ENCODE peak calls at places on chromosomes 5 and 9, in four cellular contexts. K is astrocyte, Z is upper lobe of right lung, A is heart left ventricle. P is an unnamed sample.

GRCh38 chr5:61610262-61611024 is 278.4 kb downstream of the ZSWIM6 start:
- DNase-seq in K (no peak), A (no peak), Z (no peak), P (no peak)

GRCh38 chr5:150619359-150620230 is 20.9 kb upstream of the SYNPO start:
- DNase-seq in A (peak), K (peak), Z (no peak), P (peak)

GRCh38 chr5:167916261-167916660 is 375.2 kb upstream of the WWC1 start:
- DNase-seq in K (peak), A (no peak), Z (no peak), P (no peak)

GRCh38 chr9:33024126-33024965 is 727 bp upstream of the DNAJA1 start:
- DNase-seq in Z (no peak), A (peak), K (peak), P (no peak)

GRCh38 chr5:145221416-145221815 is 613.7 kb downstream of the PRELID2 start:
- DNase-seq in A (no peak), Z (no peak), K (no peak), P (no peak)

GRCh38 chr5:169177431-169177694 is 123.6 kb downstream of the SLIT3 start:
- DNase-seq in A (no peak), K (no peak), Z (no peak), P (no peak)

GRCh38 chr9:20988916-20989315 is 42.5 kb downstream of the HACD4 start:
- DNase-seq in A (no peak), Z (no peak), K (no peak), P (no peak)

GRCh38 chr5:32724526-32724925 is 13.4 kb downstream of the NPR3 start:
- DNase-seq in Z (no peak), K (no peak), A (no peak), P (no peak)

GRCh38 chr5:101520417-101520816 is 617.3 kb upstream of the ST8SIA4 start:
- DNase-seq in K (no peak), Z (no peak), A (no peak), P (no peak)

GRCh38 chr5:11377896-11378295 is 526.4 kb downstream of the CTNND2 start:
- DNase-seq in Z (no peak), A (no peak), K (peak), P (no peak)

GRCh38 chr5:120139039-120139438 is 325.1 kb upstream of the PRR16 start:
- DNase-seq in A (no peak), K (peak), Z (no peak), P (no peak)

GRCh38 chr9:85515021-85515420 is 226.7 kb downstream of the AGTPBP1 start:
- DNase-seq in K (no peak), Z (no peak), A (no peak), P (no peak)

GRCh38 chr5:38555354-38556114 is 912 bp downstream of the LIFR start:
- DNase-seq in Z (no peak), A (no peak), K (no peak), P (no peak)

GRCh38 chr5:54570923-54571322 is 53.4 kb downstream of the SNX18 start:
- DNase-seq in A (peak), Z (no peak), K (peak), P (no peak)

GRCh38 chr5:167229751-167230150 is 1061.7 kb upstream of the WWC1 start:
- DNase-seq in Z (no peak), A (no peak), K (no peak), P (no peak)

GRCh38 chr5:96175090-96175489 is 213.4 kb upstream of the ELL2 start:
- DNase-seq in Z (no peak), A (no peak), K (no peak), P (no peak)

GRCh38 chr9:72454871-72455471 is 66.4 kb upstream of the TMC1 start:
- DNase-seq in A (no peak), Z (no peak), K (no peak), P (no peak)

GRCh38 chr9:37293664-37294524 is 128.6 kb upstream of the GRHPR start:
- DNase-seq in K (no peak), Z (no peak), A (no peak), P (no peak)

GRCh38 chr5:105639068-105639467 is 2031.7 kb downstream of the EFNA5 start:
- DNase-seq in K (no peak), Z (no peak), A (peak), P (no peak)

GRCh38 chr5:37839441-37840035 is 303 bp downstream of the GDNF start:
- DNase-seq in A (peak), K (peak), Z (peak), P (peak)

GRCh38 chr5:95717439-95717838 is 13.7 kb upstream of the RHOBTB3 start:
- DNase-seq in Z (no peak), K (no peak), A (no peak), P (no peak)

GRCh38 chr9:1216532-1216931 is 166.4 kb downstream of the DMRT2 start:
- DNase-seq in K (peak), A (no peak), Z (no peak), P (no peak)

GRCh38 chr5:75512383-75513074 is 838 bp downstream of the POLK start:
- DNase-seq in A (no peak), Z (no peak), K (no peak), P (no peak)

DNA sequence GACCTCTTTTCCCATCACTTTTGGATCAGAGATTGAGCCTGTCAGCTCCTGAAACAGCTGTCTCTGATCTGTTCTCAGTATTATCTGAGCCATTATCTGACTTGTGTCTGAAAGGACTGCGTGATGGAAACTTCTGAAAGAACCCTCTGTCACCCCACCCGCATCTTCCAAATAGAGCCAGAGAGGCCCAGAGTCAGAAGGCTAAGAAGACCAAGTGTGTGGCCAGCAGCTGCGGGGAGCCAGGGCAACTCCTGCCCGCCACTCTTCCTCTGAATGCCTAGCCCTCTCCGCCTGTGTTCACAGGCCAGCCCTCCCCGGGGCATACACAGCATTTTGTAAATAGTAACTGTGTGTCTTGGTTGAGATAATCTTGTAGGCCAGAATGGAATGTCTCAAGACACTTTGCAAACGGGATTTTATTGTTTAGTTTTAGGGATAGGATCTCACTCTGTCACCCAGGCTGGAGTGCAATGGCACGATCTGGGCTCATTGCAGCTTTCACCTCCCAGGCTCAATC is 92.7 kb downstream of the AOPEP start:
- DNase-seq in Z (no peak), A (peak), K (no peak), P (peak)
- H3K27ac ChIP-seq in Z (peak), A (peak), K (no peak), P (peak)

GRCh38 chr9:132770775-132771310 is 100.6 kb downstream of the GTF3C4 start:
- DNase-seq in A (no peak), Z (no peak), K (no peak), P (no peak)
- H3K4me3 ChIP-seq in A (peak), Z (peak), K (peak), P (no peak)

DNA sequence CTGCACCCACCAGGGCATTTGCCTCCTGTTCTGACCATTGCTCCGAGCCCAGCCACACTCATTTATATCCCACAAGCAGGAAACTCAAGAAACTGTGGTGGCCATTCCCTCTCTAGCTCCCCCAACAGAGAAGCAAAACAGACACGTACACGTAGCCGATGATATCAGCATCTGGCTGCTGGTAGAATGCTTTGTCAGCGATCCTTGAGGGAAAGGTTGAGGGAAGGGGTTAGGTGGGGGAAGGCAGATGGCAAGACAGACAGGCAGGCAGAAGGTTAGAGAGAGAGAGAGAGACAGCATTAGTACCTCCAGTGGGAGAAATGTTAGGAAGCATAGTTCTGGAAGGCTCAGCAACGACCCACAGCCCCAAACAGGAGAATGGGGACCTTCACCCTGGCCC is 7.8 kb downstream of the HIGD2A start:
- DNase-seq in K (no peak), Z (no peak), A (peak), P (no peak)
- TF ChIP-seq CTCF in K (no peak), Z (no peak), A (no peak), P (no peak)

GRCh38 chr9:107740088-107740980 is 250.8 kb upstream of the KLF4 start:
- DNase-seq in A (peak), K (no peak), Z (no peak), P (no peak)

GRCh38 chr9:107737987-107738743 is 248.6 kb upstream of the KLF4 start:
- DNase-seq in Z (peak), A (peak), K (peak), P (peak)

GRCh38 chr9:107737610-107737986 is 248.0 kb upstream of the KLF4 start:
- DNase-seq in Z (no peak), A (no peak), K (no peak), P (no peak)

GRCh38 chr9:107739601-107740082 is 250.1 kb upstream of the KLF4 start:
- DNase-seq in Z (peak), A (peak), K (peak), P (peak)

GRCh38 chr9:107738789-107739188 is 249.2 kb upstream of the KLF4 start:
- DNase-seq in A (no peak), K (peak), Z (no peak), P (peak)
- H3K27ac ChIP-seq in A (peak), K (peak), Z (peak), P (peak)

GRCh38 chr9:128636024-128636390 is 20.6 kb downstream of the DYNC2I2 start:
- DNase-seq in A (peak), Z (peak), K (no peak), P (peak)
- H3K4me3 ChIP-seq in A (peak), Z (peak), K (no peak), P (no peak)

DNA sequence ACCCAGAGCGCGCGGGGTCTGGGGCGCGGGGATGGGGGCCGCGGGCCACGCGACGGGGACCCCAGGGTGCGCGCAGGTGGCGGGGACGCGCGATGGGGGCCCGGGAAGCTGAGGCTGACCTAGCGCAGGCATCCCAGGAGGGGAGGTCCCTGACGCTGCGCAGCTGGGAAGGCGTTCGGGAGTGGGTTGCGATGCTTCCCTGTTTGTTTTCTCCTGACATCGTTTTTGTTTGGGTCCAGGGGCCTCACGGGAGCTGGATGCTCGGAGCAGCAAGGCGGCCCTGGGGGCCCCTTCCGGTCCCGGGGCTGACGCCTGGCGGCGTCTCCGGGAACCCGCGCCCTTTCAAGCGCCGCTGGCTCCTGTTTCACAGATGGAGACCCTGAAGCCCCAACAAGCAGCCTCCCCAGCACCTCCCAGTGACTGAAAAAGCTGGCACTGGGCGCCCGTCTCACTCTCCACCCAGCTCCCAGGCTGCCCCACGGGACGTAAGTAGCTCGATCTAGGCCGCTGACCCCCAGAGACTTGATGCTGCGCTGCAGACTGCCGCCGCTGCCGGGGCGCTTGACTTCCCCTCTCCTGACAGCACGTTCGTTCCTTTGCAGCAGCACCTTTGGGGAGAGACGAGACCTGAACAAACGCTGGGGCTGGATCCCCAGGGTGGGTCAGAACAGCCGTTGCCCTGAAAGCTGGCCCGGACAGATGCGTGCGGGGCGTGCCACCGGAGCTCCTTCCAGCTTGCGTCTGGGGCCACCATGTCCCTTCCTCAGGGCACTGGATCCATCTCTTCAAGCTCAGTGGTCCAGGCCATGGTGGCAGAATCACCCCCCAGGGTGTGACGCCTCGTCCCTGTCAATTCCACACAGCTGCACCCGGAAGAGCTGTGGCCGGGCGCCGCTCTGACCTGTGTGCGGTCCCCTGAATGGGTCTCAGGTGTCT is 593 bp downstream of the BRD3OS start:
- DNase-seq in Z (peak), K (peak), A (peak), P (peak)
- TF ChIP-seq CTCF in Z (peak), K (no peak), A (no peak), P (no peak)

P was measured in adrenal gland.